ENCODE peak calls at places on chromosomes 2 and 18, in nine cellular contexts. R is substantia nigra; B is NCI-H1092; H is Panc1; Y is amniotic stem cell; A is A172; M is heart right ventricle; U is NCI-H2029 treated with DMSO at 0.1 percent for 48 hours; O is CD4-positive, alpha-beta T cell. J is an unnamed sample.

GRCh38 chr2:10289891-10290290 is 12.8 kb upstream of the HPCAL1 start:
- DNase-seq in R (no peak), B (no peak), H (peak; percentile 87), Y (peak; percentile 37), A (peak; percentile 95), M (no peak), U (no peak), O (no peak), J (peak; percentile 93)

GRCh38 chr18:45838302-45839070 is 13.0 kb downstream of the SIGLEC15 start:
- DNase-seq in R (no peak), B (no peak), H (no peak), Y (no peak), A (no peak), M (no peak), U (no peak), O (no peak), J (no peak)

GRCh38 chr2:223101340-223102039 is 49.5 kb downstream of the KCNE4 start:
- DNase-seq in R (peak; percentile 6), B (peak; percentile 27), H (peak; percentile 10), Y (no peak), A (peak; percentile 66), M (no peak), U (no peak), O (no peak), J (peak; percentile 44)

GRCh38 chr2:46852124-46852523 is 63.5 kb downstream of the MCFD2 start:
- DNase-seq in R (no peak), B (no peak), H (no peak), Y (no peak), A (no peak), M (no peak), U (no peak), O (no peak), J (no peak)

GRCh38 chr2:12456293-12457151 is 260.2 kb upstream of the TRIB2 start:
- DNase-seq in R (no peak), B (no peak), H (peak; percentile 53), Y (peak; percentile 76), A (peak; percentile 76), M (peak; percentile 79), U (peak; percentile 9), O (peak; percentile 32), J (peak; percentile 90)

GRCh38 chr2:67459761-67460160 is 62.6 kb downstream of the ETAA1 start:
- DNase-seq in R (no peak), B (no peak), H (no peak), Y (no peak), A (no peak), M (no peak), U (no peak), O (no peak), J (no peak)

GRCh38 chr2:199469514-199470360 is 12.0 kb upstream of the SATB2 start:
- DNase-seq in R (no peak), B (no peak), H (no peak), Y (no peak), A (no peak), M (no peak), U (no peak), O (no peak), J (no peak)

GRCh38 chr2:113407446-113408099 is 29.9 kb upstream of the ZNG1B start:
- DNase-seq in R (no peak), B (no peak), H (no peak), Y (no peak), A (peak; percentile 22), M (no peak), U (no peak), O (no peak), J (peak; percentile 69)

GRCh38 chr2:171836151-171836910 is 57.7 kb downstream of the SLC25A12 start:
- DNase-seq in R (no peak), B (no peak), H (no peak), Y (no peak), A (no peak), M (no peak), U (no peak), O (no peak), J (no peak)

GRCh38 chr2:170056900-170057299 is 121.0 kb upstream of the MYO3B start:
- DNase-seq in R (no peak), B (no peak), H (no peak), Y (no peak), A (no peak), M (no peak), U (no peak), O (no peak), J (no peak)

GRCh38 chr18:74457743-74458465 is 796 bp upstream of the DIPK1C start:
- DNase-seq in R (peak; percentile 89), B (no peak), H (no peak), Y (no peak), A (no peak), M (peak; percentile 41), U (no peak), O (no peak), J (no peak)

GRCh38 chr2:98445167-98445522 is 487 bp downstream of the INPP4A start:
- DNase-seq in R (no peak), B (no peak), H (no peak), Y (peak; percentile 17), A (no peak), M (no peak), U (no peak), O (no peak), J (peak; percentile 17)

GRCh38 chr18:59607471-59607870 is 89.8 kb downstream of the CCBE1 start:
- DNase-seq in R (no peak), B (no peak), H (no peak), Y (no peak), A (no peak), M (no peak), U (no peak), O (no peak), J (no peak)